ENCODE peak calls at places on chromosome 11, in five cellular contexts. O, H, A, G and T are unnamed samples.
A peak's percentile ranks its signal among the peaks of the same experiment; 100 is the strongest.

GRCh38 chr11:28964811-28965210 is 856.6 kb downstream of the METTL15 start:
- DNase-seq in O (no peak), H (no peak), A (peak; percentile 45), G (no peak), T (no peak)

GRCh38 chr11:60767388-60767811 is 10.7 kb downstream of the MS4A15 start:
- DNase-seq in O (no peak), H (no peak), A (no peak), G (no peak), T (peak; percentile 22)

GRCh38 chr11:111502611-111503010 is 9.6 kb downstream of the BTG4 start:
- DNase-seq in O (no peak), H (no peak), A (no peak), G (no peak), T (no peak)

GRCh38 chr11:14305649-14306048 is 53.3 kb downstream of the RRAS2 start:
- DNase-seq in O (no peak), H (no peak), A (no peak), G (no peak), T (no peak)

GRCh38 chr11:102469196-102469821 is 16.7 kb upstream of the TMEM123 start:
- DNase-seq in O (peak; percentile 27), H (no peak), A (peak; percentile 64), G (no peak), T (peak; percentile 47)

GRCh38 chr11:102914238-102915043 is 39.7 kb upstream of the MMP12 start:
- DNase-seq in O (peak; percentile 68), H (no peak), A (peak; percentile 31), G (no peak), T (peak; percentile 58)

GRCh38 chr11:86126862-86127261 is 58.0 kb upstream of the PICALM start:
- DNase-seq in O (no peak), H (no peak), A (no peak), G (no peak), T (no peak)

GRCh38 chr11:28539239-28540025 is 431.2 kb downstream of the METTL15 start:
- DNase-seq in O (no peak), H (no peak), A (peak; percentile 33), G (no peak), T (no peak)

GRCh38 chr11:76824980-76825725 is 35.6 kb upstream of the ACER3 start:
- DNase-seq in O (no peak), H (no peak), A (peak; percentile 41), G (no peak), T (no peak)

GRCh38 chr11:128022007-128022368 is 565.4 kb downstream of the ETS1 start:
- DNase-seq in O (no peak), H (no peak), A (peak; percentile 78), G (no peak), T (no peak)
- TF ChIP-seq CTCF in O (no peak), H (no peak), A (no peak), G (no peak), T (no peak)

DNA sequence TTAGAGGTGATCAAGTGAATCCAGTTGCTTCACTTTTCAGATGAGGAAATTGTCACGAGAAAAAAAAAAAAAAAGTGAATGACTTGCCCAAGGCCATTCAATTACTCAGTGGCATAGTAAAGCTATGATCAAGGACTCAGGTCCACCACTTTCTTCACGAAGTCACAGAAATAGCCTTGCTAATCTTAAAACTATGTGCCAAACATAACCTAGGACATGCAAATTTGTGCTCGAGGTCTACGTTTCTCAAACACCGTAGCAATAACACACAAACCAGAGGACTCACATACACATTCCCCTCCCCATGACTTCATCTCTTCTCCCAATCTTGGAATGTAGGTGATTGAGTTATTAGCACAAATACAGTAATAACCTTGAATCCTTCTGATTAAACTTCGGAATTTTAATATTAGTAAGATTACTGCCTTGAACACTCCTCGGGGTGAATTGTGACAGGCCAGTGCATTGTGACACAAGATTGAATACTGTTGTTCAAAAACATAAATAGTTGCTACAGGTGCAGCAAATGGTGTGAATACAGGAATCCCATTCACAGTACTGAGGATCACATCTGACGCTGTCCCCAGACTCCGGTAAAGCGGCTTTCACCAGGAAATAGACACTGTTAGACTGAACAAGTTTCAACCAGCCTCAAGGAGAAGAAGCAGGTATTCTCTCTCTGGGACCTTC is 3.8 kb downstream of the LGR4 start:
- DNase-seq in O (no peak), H (no peak), A (peak; percentile 80), G (no peak), T (no peak)
- H3K4me3 ChIP-seq in O (peak overlapping the region; percentile 85), H (peak overlapping the region; percentile 85), A (no peak overlapping the region), G (peak overlapping the region; percentile 98), T (no peak overlapping the region)

GRCh38 chr11:4064278-4064955 is 30.2 kb upstream of the RRM1 start:
- DNase-seq in O (no peak), H (no peak), A (no peak), G (no peak), T (no peak)
- H3K4me1 ChIP-seq in O (no peaks in the 10 kb centered on the region), H (peaks cover 35% of the 10 kb centered on the region), A (peaks cover 5% of the 10 kb centered on the region), G (peaks cover 46% of the 10 kb centered on the region), T (peaks cover 41% of the 10 kb centered on the region)

GRCh38 chr11:69922015-69922595 is 102.9 kb upstream of the FGF3 start:
- DNase-seq in O (no peak), H (no peak), A (no peak), G (peak; percentile 64), T (peak; percentile 49)

GRCh38 chr11:69922596-69923111 is 103.4 kb upstream of the FGF3 start:
- DNase-seq in O (no peak), H (no peak), A (no peak), G (no peak), T (no peak)

GRCh38 chr11:69920500-69921428 is 101.5 kb upstream of the FGF3 start:
- DNase-seq in O (no peak), H (no peak), A (no peak), G (peak; percentile 44), T (peak; percentile 46)

GRCh38 chr11:69919659-69920499 is 100.7 kb upstream of the FGF3 start:
- DNase-seq in O (no peak), H (no peak), A (no peak), G (peak; percentile 48), T (no peak)

DNA sequence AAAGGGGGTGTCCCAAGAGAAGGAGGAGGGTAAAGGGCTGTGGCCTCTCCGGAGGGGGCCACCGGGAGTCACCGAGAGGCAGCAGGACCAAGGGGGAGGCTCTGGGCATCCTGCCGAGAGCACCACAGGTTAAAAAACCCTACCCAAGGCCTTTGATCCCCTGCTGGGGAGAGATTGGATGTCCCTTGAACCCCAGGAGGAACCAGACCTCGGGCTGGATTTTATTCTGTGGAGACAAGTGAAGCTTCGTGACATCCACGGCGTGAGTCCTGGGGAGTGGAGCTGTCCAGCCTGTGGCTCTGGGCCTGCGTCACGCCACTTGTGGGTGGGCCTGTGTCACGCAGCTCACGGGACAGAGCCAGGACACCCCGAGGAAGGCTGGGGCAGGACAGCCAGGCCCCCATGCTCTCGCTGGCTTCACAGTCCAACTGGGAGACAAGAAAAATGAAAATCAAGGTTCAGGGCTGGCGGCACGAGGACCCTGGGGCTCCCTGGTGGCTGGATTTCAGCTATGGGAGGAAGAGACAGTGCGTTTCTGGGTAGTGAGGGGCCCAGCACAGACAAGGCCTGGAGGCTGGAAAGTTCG is 102.3 kb upstream of the FGF3 start:
- DNase-seq in O (no peak), H (no peak), A (no peak), G (peak; percentile 53), T (peak; percentile 36)
- TF ChIP-seq CTCF in O (no peak), H (no peak), A (no peak), G (no peak), T (no peak)

DNA sequence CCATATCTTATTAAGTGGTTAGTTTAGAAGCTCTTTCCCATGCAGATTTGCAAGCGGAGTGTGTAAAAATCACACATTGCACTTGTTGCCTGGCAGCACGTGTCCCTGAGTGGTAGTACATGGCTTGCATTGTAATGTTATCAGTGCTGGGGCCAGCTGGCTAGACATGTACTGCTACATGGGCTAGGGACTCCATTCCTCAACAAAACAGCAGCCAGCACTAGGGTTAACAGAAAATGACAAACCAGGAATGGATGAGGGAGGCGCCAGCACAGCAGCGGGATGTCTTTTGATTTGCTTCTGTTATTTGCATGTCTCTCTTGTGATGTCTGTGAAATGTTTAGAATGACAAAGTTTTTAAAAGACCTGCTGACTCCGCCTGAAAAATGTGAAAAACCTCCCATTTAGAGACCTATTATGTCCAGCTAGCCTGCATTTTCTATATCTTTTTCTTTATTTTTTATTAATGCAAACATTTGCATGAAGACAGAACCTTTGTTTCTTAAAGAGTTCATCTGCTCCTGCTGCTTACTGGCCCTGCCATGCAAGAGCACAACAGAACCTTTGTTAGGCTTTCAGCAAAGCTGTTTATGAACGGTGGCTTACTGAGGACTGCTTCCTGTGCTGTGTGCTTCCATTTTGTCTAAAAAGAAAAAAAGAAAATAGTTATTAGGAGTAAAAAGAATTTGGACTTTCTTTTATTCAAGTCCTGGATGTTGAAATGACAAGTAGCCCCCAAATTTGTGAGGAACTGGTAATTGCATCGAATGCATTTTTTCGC is 40.7 kb downstream of the CSTPP1 start:
- DNase-seq in O (peak; percentile 51), H (no peak), A (peak; percentile 17), G (no peak), T (no peak)
- H3K4me3 ChIP-seq in O (no peak overlapping the region), H (no peak overlapping the region), A (no peak overlapping the region), G (no peak overlapping the region), T (no peak overlapping the region)

GRCh38 chr11:116542386-116542785 is 230.4 kb downstream of the BUD13 start:
- DNase-seq in O (no peak), H (no peak), A (no peak), G (no peak), T (no peak)

GRCh38 chr11:116543099-116543498 is 229.7 kb downstream of the BUD13 start:
- DNase-seq in O (no peak), H (no peak), A (no peak), G (no peak), T (no peak)

GRCh38 chr11:116545912-116546311 is 226.9 kb downstream of the BUD13 start:
- DNase-seq in O (no peak), H (no peak), A (no peak), G (no peak), T (no peak)

GRCh38 chr11:116547571-116547970 is 225.2 kb downstream of the BUD13 start:
- DNase-seq in O (no peak), H (no peak), A (no peak), G (no peak), T (no peak)

DNA sequence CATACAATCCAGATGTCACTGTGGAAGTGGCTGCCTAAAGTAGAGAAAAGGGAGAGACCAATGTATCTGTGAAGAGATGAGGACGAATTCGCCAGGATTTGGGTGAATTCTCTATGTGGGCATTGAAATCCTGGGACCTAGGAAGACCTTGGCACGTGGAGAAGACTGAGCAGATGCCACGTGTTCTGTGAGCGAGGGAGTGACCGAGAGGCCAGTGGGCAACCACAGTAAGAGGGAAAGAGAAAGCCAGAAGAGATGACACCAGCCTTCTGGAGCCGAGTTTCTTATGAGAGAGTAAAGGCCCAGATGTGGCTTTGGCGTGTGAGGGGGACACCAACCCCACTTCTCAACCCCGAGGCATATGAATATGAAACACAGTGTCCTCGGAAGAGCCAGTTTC is 228.1 kb downstream of the BUD13 start:
- DNase-seq in O (no peak), H (no peak), A (no peak), G (peak; percentile 14), T (peak; percentile 11)
- H3K4me1 ChIP-seq in O (no peaks in the 10 kb centered on the region), H (peaks cover 4% of the 10 kb centered on the region), A (no peaks in the 10 kb centered on the region), G (no peaks in the 10 kb centered on the region), T (no peaks in the 10 kb centered on the region)

GRCh38 chr11:134437821-134438220 is 25.8 kb upstream of the B3GAT1 start:
- DNase-seq in O (no peak), H (no peak), A (no peak), G (no peak), T (no peak)
- TF ChIP-seq CTCF in O (no peak), H (no peak), A (no peak), G (no peak), T (no peak)

GRCh38 chr11:33730716-33731115 is 5.5 kb downstream of the CD59 start:
- DNase-seq in O (no peak), H (no peak), A (no peak), G (no peak), T (no peak)
- H3K4me3 ChIP-seq in O (no peak overlapping the region), H (peak overlapping the region; percentile 78), A (peak overlapping the region; percentile 18), G (peak overlapping the region; percentile 5), T (no peak overlapping the region)